ENCODE peak calls at places on chromosomes 6 and 20, in four cellular contexts. C, O, N and Q are unnamed samples.
A peak's percentile ranks its signal among the peaks of the same experiment; 100 is the strongest.

GRCh38 chr6:43972915-43973304 is 154.3 kb downstream of the MRPL14 start:
- DNase-seq in C (peak; percentile 83), O (peak; percentile 76), N (peak; percentile 58), Q (peak; percentile 93)

GRCh38 chr20:41175727-41176330 is 38.5 kb downstream of the PLCG1 start:
- DNase-seq in C (no peak), O (no peak), N (no peak), Q (no peak)

GRCh38 chr6:7051780-7052440 is 55.9 kb upstream of the RREB1 start:
- DNase-seq in C (peak; percentile 22), O (no peak), N (peak; percentile 74), Q (no peak)

GRCh38 chr6:167141667-167142432 is 15.9 kb downstream of the GPR31 start:
- DNase-seq in C (no peak), O (peak; percentile 31), N (peak; percentile 71), Q (no peak)

GRCh38 chr6:119351005-119351394 is 1.4 kb upstream of the MAN1A1 start:
- DNase-seq in C (peak; percentile 23), O (peak; percentile 53), N (no peak), Q (peak; percentile 56)

GRCh38 chr6:157688275-157688959 is 134.6 kb upstream of the SNX9 start:
- DNase-seq in C (no peak), O (no peak), N (no peak), Q (no peak)

GRCh38 chr6:38730136-38730862 is 15.2 kb downstream of the DNAH8 start:
- DNase-seq in C (no peak), O (no peak), N (no peak), Q (no peak)

GRCh38 chr6:83464741-83465140 is 33.9 kb upstream of the ME1 start:
- DNase-seq in C (no peak), O (peak; percentile 83), N (peak; percentile 16), Q (no peak)

GRCh38 chr6:95601133-95601532 is 23.8 kb downstream of the MANEA start:
- DNase-seq in C (no peak), O (no peak), N (no peak), Q (peak; percentile 22)

GRCh38 chr6:134619789-134620188 is 301.9 kb upstream of the SGK1 start:
- DNase-seq in C (peak; percentile 86), O (peak; percentile 68), N (no peak), Q (peak; percentile 82)

GRCh38 chr6:29627762-29628418 is 5.1 kb downstream of the GABBR1 start:
- DNase-seq in C (peak; percentile 78), O (peak; percentile 27), N (peak; percentile 66), Q (peak; percentile 78)

GRCh38 chr6:155528982-155529453 is 73.4 kb upstream of the NOX3 start:
- DNase-seq in C (peak; percentile 90), O (peak; percentile 80), N (no peak), Q (peak; percentile 90)

GRCh38 chr20:34312024-34312460 is 8.9 kb upstream of the AHCY start:
- DNase-seq in C (no peak), O (no peak), N (no peak), Q (no peak)

GRCh38 chr6:104325341-104326172 is 534.2 kb downstream of the HACE1 start:
- DNase-seq in C (no peak), O (peak; percentile 35), N (no peak), Q (peak; percentile 11)

GRCh38 chr6:104862456-104862855 is 2.7 kb upstream of the HACE1 start:
- DNase-seq in C (peak; percentile 51), O (no peak), N (no peak), Q (no peak)

GRCh38 chr6:101597711-101598110 is 204.2 kb downstream of the GRIK2 start:
- DNase-seq in C (peak; percentile 93), O (peak; percentile 46), N (no peak), Q (peak; percentile 77)

GRCh38 chr6:7730852-7731251 is 5.0 kb downstream of the BMP6 start:
- DNase-seq in C (peak; percentile 83), O (peak; percentile 95), N (no peak), Q (peak; percentile 90)

GRCh38 chr20:20553534-20553933 is 158.9 kb downstream of the RALGAPA2 start:
- DNase-seq in C (no peak), O (no peak), N (no peak), Q (no peak)

GRCh38 chr6:129555206-129555832 is 154.7 kb downstream of the ARHGAP18 start:
- DNase-seq in C (peak; percentile 60), O (peak; percentile 12), N (no peak), Q (peak; percentile 18)

GRCh38 chr6:13916230-13916944 is 8.4 kb upstream of the RNF182 start:
- DNase-seq in C (peak; percentile 53), O (peak; percentile 66), N (no peak), Q (peak; percentile 47)

GRCh38 chr6:100612101-100612500 is 147.4 kb upstream of the SIM1 start:
- DNase-seq in C (no peak), O (no peak), N (no peak), Q (peak; percentile 86)

GRCh38 chr20:38084425-38084951 is 50.9 kb downstream of the RPRD1B start:
- DNase-seq in C (peak; percentile 83), O (no peak), N (no peak), Q (peak; percentile 77)

GRCh38 chr20:45629496-45630100 is at the start of gene WFDC10A:
- DNase-seq in C (peak; percentile 29), O (peak; percentile 72), N (peak; percentile 47), Q (peak; percentile 44)

GRCh38 chr6:78300885-78301284 is 566.5 kb upstream of the IRAK1BP1 start:
- DNase-seq in C (peak; percentile 15), O (peak; percentile 50), N (no peak), Q (no peak)

GRCh38 chr6:104639671-104640070 is 220.0 kb downstream of the HACE1 start:
- DNase-seq in C (peak; percentile 2), O (peak; percentile 61), N (no peak), Q (peak; percentile 34)

GRCh38 chr6:166598441-166599138 is 12.1 kb upstream of the RAMACL start:
- DNase-seq in C (peak; percentile 96), O (peak; percentile 79), N (no peak), Q (peak; percentile 96)

GRCh38 chr20:1122388-1123315 is 4.2 kb downstream of the PSMF1 start:
- DNase-seq in C (peak; percentile 11), O (peak; percentile 47), N (peak; percentile 39), Q (peak; percentile 66)

GRCh38 chr6:39203804-39204495 is 25.3 kb downstream of the KCNK5 start:
- DNase-seq in C (no peak), O (peak; percentile 21), N (peak; percentile 95), Q (no peak)

GRCh38 chr20:15155848-15156401 is 818.5 kb upstream of the FLRT3 start:
- DNase-seq in C (no peak), O (peak; percentile 79), N (no peak), Q (no peak)

GRCh38 chr6:36052092-36052491 is 24.5 kb downstream of the MAPK14 start:
- DNase-seq in C (no peak), O (no peak), N (no peak), Q (peak; percentile 74)

GRCh38 chr6:137653698-137654059 is 159.5 kb upstream of the OLIG3 start:
- DNase-seq in C (no peak), O (no peak), N (no peak), Q (no peak)

GRCh38 chr6:45586216-45587171 is 208.8 kb upstream of the SUPT3H start:
- DNase-seq in C (no peak), O (peak; percentile 69), N (no peak), Q (no peak)

GRCh38 chr6:97053643-97054411 is 129.3 kb downstream of the KLHL32 start:
- DNase-seq in C (peak; percentile 2), O (peak; percentile 28), N (no peak), Q (peak; percentile 20)

GRCh38 chr20:25408170-25408547 is 686 bp downstream of the GINS1 start:
- DNase-seq in C (no peak), O (no peak), N (no peak), Q (no peak)

GRCh38 chr6:38064431-38064830 is 244.9 kb downstream of the ZFAND3 start:
- DNase-seq in C (peak; percentile 49), O (no peak), N (no peak), Q (peak; percentile 31)

DNA sequence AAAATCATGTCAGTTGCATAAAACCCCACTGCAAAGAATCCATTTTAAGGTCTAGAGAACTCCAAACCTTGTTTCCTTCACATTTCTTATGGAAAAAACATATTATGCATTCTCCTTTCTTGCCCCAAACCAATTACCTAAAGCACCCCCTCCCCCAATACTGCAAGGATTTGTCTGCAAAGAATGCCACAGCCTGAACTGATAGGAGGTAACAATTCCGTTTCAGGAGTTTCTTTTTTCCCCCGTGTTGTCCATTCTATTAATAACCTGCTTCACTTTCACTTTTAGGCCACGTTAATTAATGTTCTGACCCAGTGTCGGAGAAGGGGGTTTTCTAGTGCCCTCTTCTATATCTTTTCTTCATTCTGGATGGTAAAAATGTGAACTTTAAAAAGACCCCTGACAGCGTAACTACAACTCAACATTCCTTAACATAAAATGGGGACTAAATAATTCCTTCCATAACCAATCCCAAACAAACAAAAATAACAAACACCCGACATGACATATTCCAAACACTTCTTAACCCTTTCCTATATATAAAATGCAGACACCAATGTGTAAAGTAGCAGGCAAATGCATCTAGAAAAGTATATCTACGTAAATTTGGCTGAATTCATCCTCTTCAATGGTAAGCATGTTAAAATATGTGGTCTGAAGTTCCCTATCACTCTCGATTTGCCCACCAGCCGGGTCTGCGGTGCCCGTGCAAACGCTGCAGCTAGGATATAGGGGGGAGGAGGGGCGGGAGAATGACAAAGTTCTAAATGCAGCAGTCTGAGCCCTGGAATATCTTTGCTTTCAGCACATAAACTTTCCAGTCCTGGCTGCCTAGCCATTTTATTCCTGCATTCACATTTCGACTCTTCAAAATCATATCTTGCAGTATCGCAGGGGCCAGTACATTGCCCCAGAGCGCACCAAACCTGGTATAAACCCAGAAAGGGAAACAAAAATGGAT is 978 bp downstream of the NRN1 start:
- DNase-seq in C (no peak), O (no peak), N (no peak), Q (no peak)
- H3K4me3 ChIP-seq in C (no peak overlapping the region), O (no peak overlapping the region), N (no peak overlapping the region), Q (peak overlapping the region; percentile 67)

GRCh38 chr20:22180244-22180643 is 404.1 kb downstream of the FOXA2 start:
- DNase-seq in C (no peak), O (no peak), N (no peak), Q (no peak)
- TF ChIP-seq CTCF in C (no peak), O (peak; percentile 20), N (no peak), Q (no peak)

GRCh38 chr20:50520222-50520877 is 10.2 kb downstream of the PTPN1 start:
- DNase-seq in C (no peak), O (no peak), N (peak; percentile 38), Q (no peak)

GRCh38 chr20:50521221-50521642 is 11.0 kb downstream of the PTPN1 start:
- DNase-seq in C (no peak), O (no peak), N (no peak), Q (peak; percentile 39)

GRCh38 chr20:50519036-50519780 is 9.0 kb downstream of the PTPN1 start:
- DNase-seq in C (no peak), O (no peak), N (peak; percentile 43), Q (no peak)

GRCh38 chr20:50523552-50524167 is 13.5 kb downstream of the PTPN1 start:
- DNase-seq in C (no peak), O (no peak), N (no peak), Q (no peak)

GRCh38 chr20:50521709-50522674 is 11.8 kb downstream of the PTPN1 start:
- DNase-seq in C (no peak), O (no peak), N (no peak), Q (no peak)
- H3K4me3 ChIP-seq in C (no peak overlapping the region), O (no peak overlapping the region), N (no peak overlapping the region), Q (no peak overlapping the region)

GRCh38 chr6:112502348-112503130 is 155.4 kb downstream of the RFPL4B start:
- DNase-seq in C (peak; percentile 39), O (no peak), N (no peak), Q (peak; percentile 39)
- TF ChIP-seq CTCF in C (peak; percentile 46), O (peak; percentile 27), N (peak; percentile 13), Q (peak; percentile 57)

GRCh38 chr6:73695619-73696421 is at the start of gene CD109:
- DNase-seq in C (peak; percentile 88), O (peak; percentile 90), N (peak; percentile 11), Q (peak; percentile 81)
- H3K4me3 ChIP-seq in C (peak within 1 kb of the TSS; percentile 62), O (peak within 1 kb of the TSS; percentile 60), N (peak within 1 kb of the TSS; percentile 47), Q (peak within 1 kb of the TSS; percentile 78)